ENCODE peak calls at places on chromosome 17, in ten cellular contexts. O is cortex of kidney; W is renal cortical epithelial cell; J is stimulated activated CD8-positive, alpha-beta memory T cell treated with anti-CD3 and anti-CD28 coated beads, Interleukin-4, amount 100 ng/mL, for 4 hours; Y is effector memory CD8-positive, alpha-beta T cell; Q is posterior vena cava; X is iPS-NIHi11; R is NCI-H1436; G is A549; H is NCI-H510A treated with DMSO at 0.1 percent for 48 hours. Z is an unnamed sample.

GRCh38 chr17:7219434-7219811 is 213 bp downstream of the DLG4 start:
- DNase-seq in O (no peak), W (no peak), J (no peak), Y (no peak), Q (no peak), X (no peak), R (no peak), G (no peak), H (no peak), Z (no peak)

GRCh38 chr17:6374271-6374691 is 60.6 kb downstream of the AIPL1 start:
- DNase-seq in O (no peak), W (peak; percentile 58), J (no peak), Y (no peak), Q (no peak), X (no peak), R (no peak), G (no peak), H (no peak), Z (no peak)

GRCh38 chr17:83152221-83152744 is 72.9 kb downstream of the METRNL start:
- DNase-seq in O (no peak), W (no peak), J (no peak), Y (no peak), Q (no peak), X (no peak), R (no peak), G (no peak), H (no peak), Z (no peak)

GRCh38 chr17:42459983-42460300 is 1.3 kb downstream of the ATP6V0A1 start:
- DNase-seq in O (no peak), W (peak; percentile 85), J (no peak), Y (peak; percentile 13), Q (no peak), X (peak; percentile 31), R (no peak), G (peak; percentile 38), H (no peak), Z (peak; percentile 14)

GRCh38 chr17:40343126-40344119 is 21.1 kb downstream of the GJD3 start:
- DNase-seq in O (no peak), W (no peak), J (no peak), Y (no peak), Q (no peak), X (no peak), R (peak; percentile 87), G (no peak), H (no peak), Z (no peak)

GRCh38 chr17:75239214-75239613 is 22.2 kb downstream of the GGA3 start:
- DNase-seq in O (no peak), W (no peak), J (no peak), Y (no peak), Q (no peak), X (no peak), R (no peak), G (no peak), H (no peak), Z (no peak)

GRCh38 chr17:63082273-63082861 is 116.3 kb downstream of the TANC2 start:
- DNase-seq in O (no peak), W (peak; percentile 44), J (no peak), Y (no peak), Q (no peak), X (no peak), R (peak; percentile 3), G (peak; percentile 26), H (peak; percentile 6), Z (no peak)

GRCh38 chr17:51630101-51630671 is 369.8 kb downstream of the UTP18 start:
- DNase-seq in O (no peak), W (no peak), J (no peak), Y (no peak), Q (no peak), X (no peak), R (no peak), G (no peak), H (peak; percentile 52), Z (peak; percentile 15)

GRCh38 chr17:19724501-19725420 is 8.4 kb upstream of the SLC47A2 start:
- DNase-seq in O (no peak), W (peak; percentile 36), J (peak; percentile 27), Y (no peak), Q (peak; percentile 90), X (no peak), R (no peak), G (no peak), H (no peak), Z (no peak)

GRCh38 chr17:17170346-17170976 is 35.7 kb downstream of the PLD6 start:
- DNase-seq in O (no peak), W (no peak), J (no peak), Y (no peak), Q (no peak), X (no peak), R (no peak), G (no peak), H (no peak), Z (no peak)

GRCh38 chr17:4899341-4900230 is at the start of gene C17orf107:
- DNase-seq in O (no peak), W (peak; percentile 53), J (peak; percentile 95), Y (peak; percentile 95), Q (peak; percentile 95), X (peak; percentile 90), R (no peak), G (no peak), H (peak; percentile 50), Z (no peak)

GRCh38 chr17:69581061-69581955 is 166.8 kb downstream of the MAP2K6 start:
- DNase-seq in O (no peak), W (peak; percentile 75), J (no peak), Y (peak; percentile 7), Q (no peak), X (no peak), R (no peak), G (no peak), H (no peak), Z (no peak)

GRCh38 chr17:49742256-49742655 is 21.7 kb downstream of the FAM117A start:
- DNase-seq in O (no peak), W (peak; percentile 16), J (no peak), Y (no peak), Q (no peak), X (no peak), R (no peak), G (no peak), H (no peak), Z (no peak)

Z was measured in HuH-7.5.